ENCODE peak calls at places on chromosomes 16 and 17, in eight cellular contexts. A, M, H, N, K, E, T and Z are unnamed samples.

GRCh38 chr17:59193463-59193862 is 16.4 kb upstream of the SMG8 start:
- DNase-seq in E (no peak), H (no peak), A (no peak), M (no peak), N (no peak), T (no peak), K (no peak), Z (no peak)

GRCh38 chr16:2250652-2251280 is 621 bp downstream of the ECI1 start:
- DNase-seq in K (peak), M (no peak), A (no peak), T (peak), H (no peak), N (peak), E (no peak), Z (peak)

GRCh38 chr17:74755533-74755932 is 7.1 kb downstream of the NHERF1 start:
- DNase-seq in K (no peak), T (no peak), H (no peak), N (no peak), E (no peak), M (no peak), A (no peak), Z (no peak)

GRCh38 chr17:79574656-79575055 is 36.2 kb downstream of the RBFOX3 start:
- DNase-seq in E (no peak), H (no peak), T (no peak), K (no peak), M (no peak), N (no peak), A (no peak), Z (no peak)

GRCh38 chr16:58127634-58128033 is 1.5 kb downstream of the CFAP20 start:
- DNase-seq in K (no peak), A (no peak), T (peak), M (no peak), N (no peak), H (no peak), E (no peak), Z (no peak)

GRCh38 chr17:41404024-41404651 is 6.7 kb upstream of the KRT31 start:
- DNase-seq in E (peak), H (peak), K (no peak), T (no peak), A (no peak), N (peak), M (peak), Z (no peak)

GRCh38 chr16:23557779-23558330 is 328 bp downstream of the UBFD1 start:
- DNase-seq in H (no peak), A (no peak), K (no peak), T (peak), N (no peak), E (no peak), M (no peak), Z (no peak)

GRCh38 chr16:26027060-26027459 is 335.3 kb downstream of the HS3ST4 start:
- DNase-seq in K (no peak), E (no peak), N (no peak), H (no peak), A (no peak), M (no peak), T (no peak), Z (no peak)

GRCh38 chr17:3845361-3845753 is 689 bp downstream of the NCBP3 start:
- DNase-seq in E (no peak), H (no peak), K (no peak), N (no peak), T (no peak), A (peak), M (no peak), Z (no peak)

GRCh38 chr17:82648761-82649474 is 674 bp upstream of the WDR45B start:
- DNase-seq in E (no peak), A (peak), T (peak), K (no peak), N (peak), M (peak), H (no peak), Z (no peak)

GRCh38 chr16:35255816-35256215 is 1796.4 kb downstream of the TP53TG3F start:
- DNase-seq in E (no peak), T (no peak), H (no peak), N (no peak), K (no peak), A (no peak), M (no peak), Z (no peak)

GRCh38 chr17:74646231-74646630 is 22.7 kb upstream of the CD300E start:
- DNase-seq in N (peak), H (peak), A (no peak), E (no peak), T (peak), M (peak), K (no peak), Z (no peak)

GRCh38 chr17:77836557-77837041 is 121.9 kb upstream of the TNRC6C start:
- DNase-seq in H (no peak), N (peak), T (peak), K (no peak), M (no peak), E (peak), A (no peak), Z (peak)

GRCh38 chr16:9412362-9413311 is 321.2 kb downstream of the HAPSTR1 start:
- DNase-seq in M (no peak), T (no peak), H (no peak), E (no peak), N (no peak), A (no peak), K (no peak), Z (no peak)

GRCh38 chr17:36851230-36851629 is 86.0 kb upstream of the LHX1 start:
- DNase-seq in N (peak), E (no peak), K (no peak), M (no peak), A (no peak), H (no peak), T (no peak), Z (no peak)

GRCh38 chr17:61565213-61565612 is 25.8 kb downstream of the NACA2 start:
- DNase-seq in N (no peak), E (no peak), A (no peak), H (no peak), K (no peak), M (no peak), T (no peak), Z (no peak)

GRCh38 chr17:63151981-63152523 is 186.0 kb downstream of the TANC2 start:
- DNase-seq in A (no peak), E (no peak), T (peak), H (no peak), N (no peak), K (no peak), M (no peak), Z (no peak)